ENCODE peak calls at places on chromosomes 6 and 20, in nine cellular contexts. One of them, this sample, is unnamed.

GRCh38 chr6:8437813-8438212 is 2.5 kb upstream of the SLC35B3 start:
- DNase-seq in activated CD4-positive, alpha-beta T cell treated with anti-CD3 and anti-CD28 coated beads for 1 hour: no peak
- DNase-seq in stimulated activated CD8-positive, alpha-beta memory T cell treated with anti-CD3 and anti-CD28 coated beads, Interleukin-4, amount 100 ng/mL, for 1 hour: no peak
- DNase-seq in endothelial cell: no peak
- DNase-seq in T-cell: no peak
- DNase-seq in stimulated activated CD4-positive, alpha-beta T cell treated with anti-CD3 and anti-CD28 coated beads, TNF-alpha, amount 100 ng/mL, for 48 hours: no peak
- DNase-seq in uterus: no peak
- DNase-seq in fibroblast of lung: no peak
- DNase-seq in transverse colon: no peak
- DNase-seq in this sample: no peak

GRCh38 chr6:41502607-41503434 is 43.4 kb upstream of the FOXP4 start:
- DNase-seq in activated CD4-positive, alpha-beta T cell treated with anti-CD3 and anti-CD28 coated beads for 1 hour: no peak
- DNase-seq in stimulated activated CD8-positive, alpha-beta memory T cell treated with anti-CD3 and anti-CD28 coated beads, Interleukin-4, amount 100 ng/mL, for 1 hour: no peak
- DNase-seq in endothelial cell: peak; percentile 22
- DNase-seq in T-cell: no peak
- DNase-seq in stimulated activated CD4-positive, alpha-beta T cell treated with anti-CD3 and anti-CD28 coated beads, TNF-alpha, amount 100 ng/mL, for 48 hours: no peak
- DNase-seq in uterus: peak; percentile 34
- DNase-seq in fibroblast of lung: peak; percentile 48
- DNase-seq in transverse colon: no peak
- DNase-seq in this sample: no peak

GRCh38 chr6:127515794-127516675 is 3.1 kb downstream of the MTCL3 start:
- DNase-seq in activated CD4-positive, alpha-beta T cell treated with anti-CD3 and anti-CD28 coated beads for 1 hour: peak; percentile 57
- DNase-seq in stimulated activated CD8-positive, alpha-beta memory T cell treated with anti-CD3 and anti-CD28 coated beads, Interleukin-4, amount 100 ng/mL, for 1 hour: peak; percentile 8
- DNase-seq in endothelial cell: peak; percentile 61
- DNase-seq in T-cell: peak; percentile 70
- DNase-seq in stimulated activated CD4-positive, alpha-beta T cell treated with anti-CD3 and anti-CD28 coated beads, TNF-alpha, amount 100 ng/mL, for 48 hours: peak; percentile 54
- DNase-seq in uterus: peak; percentile 69
- DNase-seq in fibroblast of lung: peak; percentile 74
- DNase-seq in transverse colon: peak; percentile 54
- DNase-seq in this sample: peak; percentile 52

GRCh38 chr20:59632426-59633113 is 28.2 kb downstream of the PHACTR3 start:
- DNase-seq in activated CD4-positive, alpha-beta T cell treated with anti-CD3 and anti-CD28 coated beads for 1 hour: no peak
- DNase-seq in stimulated activated CD8-positive, alpha-beta memory T cell treated with anti-CD3 and anti-CD28 coated beads, Interleukin-4, amount 100 ng/mL, for 1 hour: no peak
- DNase-seq in endothelial cell: no peak
- DNase-seq in T-cell: no peak
- DNase-seq in stimulated activated CD4-positive, alpha-beta T cell treated with anti-CD3 and anti-CD28 coated beads, TNF-alpha, amount 100 ng/mL, for 48 hours: no peak
- DNase-seq in uterus: no peak
- DNase-seq in fibroblast of lung: no peak
- DNase-seq in transverse colon: no peak
- DNase-seq in this sample: no peak

GRCh38 chr6:113530769-113531168 is 326.4 kb upstream of the MARCKS start:
- DNase-seq in activated CD4-positive, alpha-beta T cell treated with anti-CD3 and anti-CD28 coated beads for 1 hour: no peak
- DNase-seq in stimulated activated CD8-positive, alpha-beta memory T cell treated with anti-CD3 and anti-CD28 coated beads, Interleukin-4, amount 100 ng/mL, for 1 hour: no peak
- DNase-seq in endothelial cell: no peak
- DNase-seq in T-cell: no peak
- DNase-seq in stimulated activated CD4-positive, alpha-beta T cell treated with anti-CD3 and anti-CD28 coated beads, TNF-alpha, amount 100 ng/mL, for 48 hours: no peak
- DNase-seq in uterus: no peak
- DNase-seq in fibroblast of lung: peak; percentile 84
- DNase-seq in transverse colon: no peak
- DNase-seq in this sample: no peak

GRCh38 chr6:91045152-91045551 is 458.3 kb upstream of the MAP3K7 start:
- DNase-seq in activated CD4-positive, alpha-beta T cell treated with anti-CD3 and anti-CD28 coated beads for 1 hour: no peak
- DNase-seq in stimulated activated CD8-positive, alpha-beta memory T cell treated with anti-CD3 and anti-CD28 coated beads, Interleukin-4, amount 100 ng/mL, for 1 hour: no peak
- DNase-seq in endothelial cell: no peak
- DNase-seq in T-cell: no peak
- DNase-seq in stimulated activated CD4-positive, alpha-beta T cell treated with anti-CD3 and anti-CD28 coated beads, TNF-alpha, amount 100 ng/mL, for 48 hours: no peak
- DNase-seq in uterus: no peak
- DNase-seq in fibroblast of lung: peak; percentile 16
- DNase-seq in transverse colon: no peak
- DNase-seq in this sample: no peak

GRCh38 chr6:33665957-33666356 is 44.8 kb downstream of the ITPR3 start:
- DNase-seq in activated CD4-positive, alpha-beta T cell treated with anti-CD3 and anti-CD28 coated beads for 1 hour: no peak
- DNase-seq in stimulated activated CD8-positive, alpha-beta memory T cell treated with anti-CD3 and anti-CD28 coated beads, Interleukin-4, amount 100 ng/mL, for 1 hour: no peak
- DNase-seq in endothelial cell: no peak
- DNase-seq in T-cell: no peak
- DNase-seq in stimulated activated CD4-positive, alpha-beta T cell treated with anti-CD3 and anti-CD28 coated beads, TNF-alpha, amount 100 ng/mL, for 48 hours: no peak
- DNase-seq in uterus: no peak
- DNase-seq in fibroblast of lung: no peak
- DNase-seq in transverse colon: no peak
- DNase-seq in this sample: no peak

GRCh38 chr6:65402564-65402963 is 304.5 kb downstream of the EYS start:
- DNase-seq in activated CD4-positive, alpha-beta T cell treated with anti-CD3 and anti-CD28 coated beads for 1 hour: no peak
- DNase-seq in stimulated activated CD8-positive, alpha-beta memory T cell treated with anti-CD3 and anti-CD28 coated beads, Interleukin-4, amount 100 ng/mL, for 1 hour: no peak
- DNase-seq in endothelial cell: no peak
- DNase-seq in T-cell: no peak
- DNase-seq in stimulated activated CD4-positive, alpha-beta T cell treated with anti-CD3 and anti-CD28 coated beads, TNF-alpha, amount 100 ng/mL, for 48 hours: no peak
- DNase-seq in uterus: no peak
- DNase-seq in fibroblast of lung: no peak
- DNase-seq in transverse colon: no peak
- DNase-seq in this sample: no peak

GRCh38 chr6:126811307-126811706 is 307.2 kb upstream of the RSPO3 start:
- DNase-seq in activated CD4-positive, alpha-beta T cell treated with anti-CD3 and anti-CD28 coated beads for 1 hour: no peak
- DNase-seq in stimulated activated CD8-positive, alpha-beta memory T cell treated with anti-CD3 and anti-CD28 coated beads, Interleukin-4, amount 100 ng/mL, for 1 hour: no peak
- DNase-seq in endothelial cell: no peak
- DNase-seq in T-cell: no peak
- DNase-seq in stimulated activated CD4-positive, alpha-beta T cell treated with anti-CD3 and anti-CD28 coated beads, TNF-alpha, amount 100 ng/mL, for 48 hours: no peak
- DNase-seq in uterus: peak; percentile 22
- DNase-seq in fibroblast of lung: peak; percentile 60
- DNase-seq in transverse colon: no peak
- DNase-seq in this sample: no peak

GRCh38 chr20:37315293-37316110 is 26.0 kb downstream of the MANBAL start:
- DNase-seq in activated CD4-positive, alpha-beta T cell treated with anti-CD3 and anti-CD28 coated beads for 1 hour: no peak
- DNase-seq in stimulated activated CD8-positive, alpha-beta memory T cell treated with anti-CD3 and anti-CD28 coated beads, Interleukin-4, amount 100 ng/mL, for 1 hour: no peak
- DNase-seq in endothelial cell: no peak
- DNase-seq in T-cell: no peak
- DNase-seq in stimulated activated CD4-positive, alpha-beta T cell treated with anti-CD3 and anti-CD28 coated beads, TNF-alpha, amount 100 ng/mL, for 48 hours: no peak
- DNase-seq in uterus: peak; percentile 82
- DNase-seq in fibroblast of lung: peak; percentile 86
- DNase-seq in transverse colon: peak; percentile 57
- DNase-seq in this sample: no peak

GRCh38 chr6:42394151-42394550 is 57.6 kb downstream of the TRERF1 start:
- DNase-seq in activated CD4-positive, alpha-beta T cell treated with anti-CD3 and anti-CD28 coated beads for 1 hour: no peak
- DNase-seq in stimulated activated CD8-positive, alpha-beta memory T cell treated with anti-CD3 and anti-CD28 coated beads, Interleukin-4, amount 100 ng/mL, for 1 hour: no peak
- DNase-seq in endothelial cell: no peak
- DNase-seq in T-cell: no peak
- DNase-seq in stimulated activated CD4-positive, alpha-beta T cell treated with anti-CD3 and anti-CD28 coated beads, TNF-alpha, amount 100 ng/mL, for 48 hours: no peak
- DNase-seq in uterus: no peak
- DNase-seq in fibroblast of lung: no peak
- DNase-seq in transverse colon: no peak
- DNase-seq in this sample: no peak

This sample was measured in cerebellar nuclear complex.